ENCODE peak calls at places on chromosomes 11 and 22, in eight cellular contexts. W is KBM-7; B is GM03348; V is bronchial epithelial cell; J is stimulated activated CD4-positive, alpha-beta T cell treated with anti-CD3 and anti-CD28 coated beads, Interleukin-15, amount 100 ng/mL, for 1 hour; H is activated T-cell treated with anti-CD3 and anti-CD28 coated beads for 1 hour; X is stomach; R is mesendoderm. S is an unnamed sample.

GRCh38 chr22:17243524-17243923 is 24.3 kb upstream of the ADA2 start:
- DNase-seq in J (no peak), V (peak), R (no peak), W (no peak), X (no peak), H (no peak), B (no peak), S (no peak)

GRCh38 chr11:44760477-44760872 is 33.7 kb downstream of the TSPAN18 start:
- DNase-seq in X (no peak), V (no peak), H (no peak), B (no peak), R (no peak), J (no peak), W (no peak), S (no peak)

GRCh38 chr11:84673753-84674152 is 953.4 kb downstream of the DLG2 start:
- DNase-seq in J (no peak), R (peak), B (peak), W (no peak), X (no peak), H (no peak), V (peak), S (no peak)

GRCh38 chr22:28930357-28931007 is 47.1 kb downstream of the ZNRF3 start:
- DNase-seq in X (no peak), W (no peak), H (no peak), B (no peak), J (no peak), R (peak), V (no peak), S (no peak)

GRCh38 chr11:35158371-35159081 is 19.6 kb downstream of the CD44 start:
- DNase-seq in H (no peak), V (peak), X (no peak), R (peak), J (no peak), B (peak), W (no peak), S (no peak)

GRCh38 chr11:126310229-126310991 is 6.5 kb downstream of the DCPS start:
- DNase-seq in V (peak), H (peak), W (peak), R (peak), B (peak), X (peak), J (peak), S (no peak)

GRCh38 chr11:26045082-26045481 is 286.8 kb upstream of the ANO3 start:
- DNase-seq in H (no peak), V (peak), J (no peak), B (no peak), R (no peak), W (no peak), X (no peak), S (no peak)

GRCh38 chr22:20227363-20227762 is 40.8 kb downstream of the RTN4R start:
- DNase-seq in B (no peak), W (no peak), X (no peak), J (no peak), H (no peak), V (no peak), R (no peak), S (no peak)

GRCh38 chr11:81886406-81887075 is 847.1 kb downstream of the FAM181B start:
- DNase-seq in R (no peak), X (no peak), W (no peak), H (no peak), V (no peak), B (no peak), J (no peak), S (no peak)

GRCh38 chr11:66498508-66498907 is 11.9 kb upstream of the BBS1 start:
- DNase-seq in J (no peak), R (no peak), X (no peak), H (no peak), V (no peak), W (no peak), B (no peak), S (no peak)

GRCh38 chr11:17314232-17314547 is 37.4 kb upstream of the NCR3LG1 start:
- DNase-seq in H (no peak), R (no peak), X (no peak), W (no peak), B (peak), V (peak), J (no peak), S (peak)

GRCh38 chr11:125344846-125345705 is 151.0 kb downstream of the FEZ1 start:
- DNase-seq in W (no peak), H (no peak), V (no peak), J (no peak), X (no peak), R (no peak), B (no peak), S (no peak)